ENCODE peak calls at places on chromosomes 12 and 14, in ten cellular contexts. F is activated effector memory CD4-positive, alpha-beta T cell treated with Interleukin-2 at 50 U/mL for 16 hours; E is GM20000; H is activated naive CD8-positive, alpha-beta T cell treated with anti-CD3 and anti-CD28 coated beads, Interleukin-2, amount 50 U/mL, for 24 hours; G is prostate gland; T is SK-N-SH; D is NCI-H345; V is ecto neural progenitor cell; N is CD8-positive, alpha-beta T cell; S is stimulated activated CD4-positive, alpha-beta T cell treated with anti-CD3 and anti-CD28 coated beads, Interleukin-15, amount 100 ng/mL, for 48 hours. X is an unnamed sample.

GRCh38 chr12:116455540-116456306 is 103.5 kb upstream of the MAP1LC3B2 start:
- DNase-seq in F (no peak), E (no peak), H (no peak), G (peak; percentile 71), T (peak; percentile 38), D (no peak), V (no peak), N (no peak), S (no peak), X (no peak)

GRCh38 chr12:102883204-102883799 is 33.7 kb downstream of the PAH start:
- DNase-seq in F (peak; percentile 8), E (peak; percentile 57), H (peak; percentile 46), G (peak; percentile 14), T (peak; percentile 70), D (peak; percentile 70), V (peak; percentile 82), N (no peak), S (no peak), X (no peak)

GRCh38 chr12:95505039-95505438 is 31.1 kb downstream of the METAP2 start:
- DNase-seq in F (no peak), E (no peak), H (no peak), G (no peak), T (no peak), D (no peak), V (no peak), N (no peak), S (no peak), X (no peak)

GRCh38 chr12:111404362-111405148 is 1.2 kb upstream of the SH2B3 start:
- DNase-seq in F (no peak), E (peak; percentile 68), H (peak; percentile 88), G (no peak), T (peak; percentile 51), D (no peak), V (no peak), N (no peak), S (peak; percentile 68), X (peak; percentile 63)

GRCh38 chr12:56477521-56478225 is 9.3 kb downstream of the SPRYD4 start:
- DNase-seq in F (no peak), E (no peak), H (no peak), G (no peak), T (no peak), D (no peak), V (no peak), N (no peak), S (no peak), X (no peak)

GRCh38 chr14:93430319-93430801 is 379 bp upstream of the UNC79 start:
- DNase-seq in F (no peak), E (no peak), H (no peak), G (no peak), T (peak; percentile 88), D (peak; percentile 80), V (peak; percentile 74), N (no peak), S (no peak), X (no peak)

GRCh38 chr14:37202812-37203211 is 5.1 kb downstream of the MIPOL1 start:
- DNase-seq in F (no peak), E (no peak), H (no peak), G (no peak), T (no peak), D (no peak), V (no peak), N (no peak), S (no peak), X (no peak)

GRCh38 chr12:112577473-112578334 is 159.0 kb downstream of the PTPN11 start:
- DNase-seq in F (no peak), E (peak; percentile 23), H (no peak), G (no peak), T (no peak), D (peak; percentile 79), V (no peak), N (no peak), S (no peak), X (no peak)

GRCh38 chr14:101173698-101174521 is 270.4 kb upstream of the RTL1 start:
- DNase-seq in F (no peak), E (no peak), H (no peak), G (no peak), T (no peak), D (peak; percentile 86), V (no peak), N (no peak), S (no peak), X (no peak)

GRCh38 chr14:94175403-94176146 is 1.5 kb downstream of the PPP4R4 start:
- DNase-seq in F (no peak), E (no peak), H (no peak), G (no peak), T (no peak), D (no peak), V (no peak), N (no peak), S (no peak), X (no peak)

GRCh38 chr14:98798099-98798498 is 473.9 kb downstream of the BCL11B start:
- DNase-seq in F (no peak), E (no peak), H (no peak), G (peak; percentile 21), T (no peak), D (peak; percentile 54), V (no peak), N (no peak), S (no peak), X (no peak)

GRCh38 chr12:4806439-4807115 is 86.4 kb downstream of the GALNT8 start:
- DNase-seq in F (no peak), E (no peak), H (no peak), G (no peak), T (no peak), D (no peak), V (no peak), N (no peak), S (peak; percentile 9), X (peak; percentile 27)

GRCh38 chr12:124549629-124550028 is 17.8 kb downstream of the NCOR2 start:
- DNase-seq in F (no peak), E (no peak), H (no peak), G (no peak), T (no peak), D (no peak), V (no peak), N (no peak), S (no peak), X (no peak)

GRCh38 chr12:6097384-6097783 is 27.1 kb downstream of the VWF start:
- DNase-seq in F (no peak), E (no peak), H (no peak), G (no peak), T (no peak), D (no peak), V (no peak), N (no peak), S (no peak), X (no peak)

GRCh38 chr12:127060310-127060847 is 1206.6 kb upstream of the TMEM132C start:
- DNase-seq in F (no peak), E (no peak), H (no peak), G (no peak), T (no peak), D (no peak), V (no peak), N (no peak), S (no peak), X (no peak)

GRCh38 chr14:66032800-66033199 is 453.4 kb upstream of the CCDC196 start:
- DNase-seq in F (no peak), E (no peak), H (no peak), G (no peak), T (no peak), D (no peak), V (no peak), N (no peak), S (no peak), X (no peak)

GRCh38 chr12:9741726-9742125 is 8.8 kb upstream of the CLECL1 start:
- DNase-seq in F (peak; percentile 64), E (peak; percentile 72), H (peak; percentile 61), G (no peak), T (no peak), D (no peak), V (no peak), N (peak; percentile 54), S (peak; percentile 65), X (no peak)

GRCh38 chr12:104605685-104606084 is 148.9 kb downstream of the CHST11 start:
- DNase-seq in F (no peak), E (no peak), H (no peak), G (no peak), T (no peak), D (no peak), V (peak; percentile 68), N (no peak), S (no peak), X (no peak)

GRCh38 chr14:102964152-102964730 is 41.8 kb downstream of the AMN start:
- DNase-seq in F (no peak), E (no peak), H (no peak), G (no peak), T (no peak), D (no peak), V (no peak), N (no peak), S (no peak), X (no peak)

GRCh38 chr12:58777815-58778214 is 142.5 kb downstream of the LRIG3 start:
- DNase-seq in F (no peak), E (no peak), H (no peak), G (no peak), T (no peak), D (no peak), V (no peak), N (no peak), S (no peak), X (no peak)

GRCh38 chr14:88983755-88984154 is 159.3 kb downstream of the TTC8 start:
- DNase-seq in F (no peak), E (no peak), H (no peak), G (no peak), T (no peak), D (no peak), V (no peak), N (no peak), S (no peak), X (no peak)

GRCh38 chr12:127342861-127343260 is 924.1 kb upstream of the TMEM132C start:
- DNase-seq in F (no peak), E (no peak), H (no peak), G (no peak), T (no peak), D (no peak), V (no peak), N (no peak), S (no peak), X (no peak)

GRCh38 chr14:72788972-72789728 is 104.8 kb downstream of the DPF3 start:
- DNase-seq in F (no peak), E (no peak), H (no peak), G (no peak), T (peak; percentile 45), D (no peak), V (no peak), N (no peak), S (no peak), X (no peak)